ENCODE peak calls at places on chromosome 14, in nine cellular contexts. R is GM13977; X is stimulated activated CD4-positive, alpha-beta T cell treated with anti-CD3 and anti-CD28 coated beads, Interleukin-12 subunit alpha, Interleukin-12 subunit beta, amount 100 ng/mL, for 24 hours; W is esophagus squamous epithelium; Q is sciatic nerve; P is T-cell; M is GM13976; B is amniotic stem cell; H is COR-L47. U is an unnamed sample.

GRCh38 chr14:98926151-98926550 is 345.8 kb downstream of the BCL11B start:
- DNase-seq in R (no peak), X (no peak), W (no peak), Q (peak; percentile 44), P (peak; percentile 58), M (no peak), B (no peak), H (no peak), U (no peak)

GRCh38 chr14:38788060-38788459 is 315.0 kb downstream of the SEC23A start:
- DNase-seq in R (no peak), X (no peak), W (no peak), Q (peak; percentile 56), P (no peak), M (no peak), B (no peak), H (no peak), U (no peak)

GRCh38 chr14:93115069-93115919 is 431 bp downstream of the ITPK1 start:
- DNase-seq in R (peak; percentile 93), X (peak; percentile 70), W (peak; percentile 62), Q (peak; percentile 94), P (peak; percentile 77), M (peak; percentile 90), B (peak; percentile 80), H (peak; percentile 95), U (peak; percentile 90)

GRCh38 chr14:61111145-61112130 is 130.4 kb downstream of the SLC38A6 start:
- DNase-seq in R (no peak), X (no peak), W (no peak), Q (no peak), P (no peak), M (no peak), B (no peak), H (no peak), U (no peak)

GRCh38 chr14:62604524-62604923 is 440.7 kb downstream of the KCNH5 start:
- DNase-seq in R (no peak), X (no peak), W (no peak), Q (no peak), P (no peak), M (no peak), B (no peak), H (no peak), U (no peak)

GRCh38 chr14:24123465-24124417 is 6.7 kb upstream of the FITM1 start:
- DNase-seq in R (no peak), X (no peak), W (no peak), Q (no peak), P (no peak), M (peak; percentile 53), B (no peak), H (no peak), U (no peak)

GRCh38 chr14:50045837-50046236 is 70.5 kb downstream of the VCPKMT start:
- DNase-seq in R (no peak), X (no peak), W (no peak), Q (no peak), P (no peak), M (no peak), B (no peak), H (no peak), U (no peak)

GRCh38 chr14:101665478-101666078 is 95.9 kb upstream of the PPP2R5C start:
- DNase-seq in R (peak; percentile 28), X (no peak), W (no peak), Q (no peak), P (peak; percentile 13), M (peak; percentile 39), B (no peak), H (peak; percentile 74), U (no peak)

GRCh38 chr14:93105362-93105761 is 10.4 kb downstream of the ITPK1 start:
- DNase-seq in R (no peak), X (no peak), W (no peak), Q (no peak), P (no peak), M (no peak), B (no peak), H (no peak), U (no peak)

GRCh38 chr14:78835909-78836308 is 665.7 kb downstream of the NRXN3 start:
- DNase-seq in R (no peak), X (no peak), W (no peak), Q (no peak), P (no peak), M (no peak), B (no peak), H (no peak), U (no peak)

GRCh38 chr14:68814376-68815287 is 21.8 kb upstream of the ZFP36L1 start:
- DNase-seq in R (peak; percentile 81), X (no peak), W (no peak), Q (peak; percentile 74), P (peak; percentile 66), M (peak; percentile 74), B (no peak), H (no peak), U (peak; percentile 76)

U was measured in type B pancreatic cell.